ENCODE peak calls at places on chromosomes 3 and 15, in six cellular contexts. One of them, this sample, is unnamed.

GRCh38 chr3:57281710-57282109 is 10.8 kb downstream of the ASB14 start:
- DNase-seq in NT2/D1: no peak
- DNase-seq in GM12878: no peak
- DNase-seq in K562: no peak
- DNase-seq in HepG2: no peak
- DNase-seq in HCT116: no peak
- DNase-seq in this sample: no peak

GRCh38 chr3:55471522-55472280 is 15.4 kb downstream of the WNT5A start:
- DNase-seq in K562: no peak
- DNase-seq in GM12878: no peak
- DNase-seq in HCT116: no peak
- DNase-seq in NT2/D1: no peak
- DNase-seq in HepG2: no peak
- DNase-seq in this sample: no peak

GRCh38 chr15:92654662-92655061 is 913 bp downstream of the FAM174B start:
- DNase-seq in HepG2: no peak
- DNase-seq in NT2/D1: no peak
- DNase-seq in HCT116: no peak
- DNase-seq in K562: no peak
- DNase-seq in GM12878: no peak
- DNase-seq in this sample: no peak

GRCh38 chr15:58666957-58667356 is 82.5 kb downstream of the ADAM10 start:
- DNase-seq in HCT116: no peak
- DNase-seq in HepG2: no peak
- DNase-seq in K562: no peak
- DNase-seq in GM12878: no peak
- DNase-seq in NT2/D1: peak
- DNase-seq in this sample: no peak

GRCh38 chr15:90550919-90551318 is 21.2 kb downstream of the CRTC3 start:
- DNase-seq in GM12878: no peak
- DNase-seq in HepG2: no peak
- DNase-seq in K562: no peak
- DNase-seq in HCT116: no peak
- DNase-seq in NT2/D1: no peak
- DNase-seq in this sample: no peak

GRCh38 chr15:40999190-40999589 is 45.9 kb downstream of the CHAC1 start:
- DNase-seq in K562: no peak
- DNase-seq in HCT116: no peak
- DNase-seq in GM12878: no peak
- DNase-seq in NT2/D1: no peak
- DNase-seq in HepG2: no peak
- DNase-seq in this sample: no peak

GRCh38 chr3:23726811-23727548 is 78.8 kb upstream of the UBE2E1 start:
- DNase-seq in NT2/D1: no peak
- DNase-seq in K562: no peak
- DNase-seq in HCT116: no peak
- DNase-seq in HepG2: no peak
- DNase-seq in GM12878: peak
- DNase-seq in this sample: peak

GRCh38 chr15:99507016-99507731 is 58.6 kb upstream of the MEF2A start:
- DNase-seq in K562: peak
- DNase-seq in HCT116: no peak
- DNase-seq in HepG2: peak
- DNase-seq in NT2/D1: no peak
- DNase-seq in GM12878: no peak
- DNase-seq in this sample: no peak

GRCh38 chr3:169241928-169242751 is 421.4 kb downstream of the MECOM start:
- DNase-seq in HepG2: no peak
- DNase-seq in K562: no peak
- DNase-seq in GM12878: no peak
- DNase-seq in HCT116: no peak
- DNase-seq in NT2/D1: peak
- DNase-seq in this sample: no peak

GRCh38 chr3:16663852-16664712 is 58.9 kb upstream of the DAZL start:
- DNase-seq in HCT116: no peak
- DNase-seq in HepG2: no peak
- DNase-seq in NT2/D1: no peak
- DNase-seq in K562: no peak
- DNase-seq in GM12878: no peak
- DNase-seq in this sample: no peak

GRCh38 chr15:42999201-42999779 is 78.7 kb upstream of the TTBK2 start:
- DNase-seq in HepG2: no peak
- DNase-seq in NT2/D1: no peak
- DNase-seq in GM12878: no peak
- DNase-seq in K562: no peak
- DNase-seq in HCT116: no peak
- DNase-seq in this sample: no peak

GRCh38 chr15:71294636-71295241 is 179.5 kb downstream of the THSD4 start:
- DNase-seq in K562: no peak
- DNase-seq in HCT116: peak
- DNase-seq in NT2/D1: no peak
- DNase-seq in HepG2: no peak
- DNase-seq in GM12878: no peak
- DNase-seq in this sample: no peak

GRCh38 chr3:107938128-107938527 is 152.7 kb downstream of the CD47 start:
- DNase-seq in GM12878: no peak
- DNase-seq in K562: peak
- DNase-seq in NT2/D1: peak
- DNase-seq in HepG2: peak
- DNase-seq in HCT116: peak
- DNase-seq in this sample: no peak

GRCh38 chr15:66997212-66997611 is 68.2 kb upstream of the SMAD3 start:
- DNase-seq in HCT116: no peak
- DNase-seq in NT2/D1: no peak
- DNase-seq in K562: no peak
- DNase-seq in GM12878: no peak
- DNase-seq in HepG2: no peak
- DNase-seq in this sample: no peak

GRCh38 chr3:46900007-46900292 is 22.4 kb downstream of the PTH1R start:
- DNase-seq in HCT116: no peak
- DNase-seq in NT2/D1: no peak
- DNase-seq in HepG2: no peak
- DNase-seq in K562: no peak
- DNase-seq in GM12878: no peak
- DNase-seq in this sample: no peak

GRCh38 chr3:123724306-123724705 is 139.5 kb upstream of the HACD2 start:
- DNase-seq in GM12878: no peak
- DNase-seq in HCT116: peak
- DNase-seq in K562: peak
- DNase-seq in NT2/D1: no peak
- DNase-seq in HepG2: no peak
- DNase-seq in this sample: no peak

GRCh38 chr15:40936709-40937666 is 7.8 kb downstream of the DLL4 start:
- DNase-seq in NT2/D1: no peak
- DNase-seq in HepG2: peak
- DNase-seq in HCT116: no peak
- DNase-seq in K562: no peak
- DNase-seq in GM12878: no peak
- DNase-seq in this sample: no peak

GRCh38 chr3:129927072-129927471 is 33.6 kb upstream of the TMCC1 start:
- DNase-seq in HepG2: peak
- DNase-seq in GM12878: no peak
- DNase-seq in HCT116: no peak
- DNase-seq in K562: peak
- DNase-seq in NT2/D1: no peak
- DNase-seq in this sample: no peak

GRCh38 chr3:28726840-28727239 is 378.2 kb upstream of the AZI2 start:
- DNase-seq in K562: no peak
- DNase-seq in NT2/D1: peak
- DNase-seq in HepG2: peak
- DNase-seq in GM12878: peak
- DNase-seq in HCT116: peak
- DNase-seq in this sample: peak

GRCh38 chr3:195059006-195059350 is 212.0 kb downstream of the XXYLT1 start:
- DNase-seq in NT2/D1: no peak
- DNase-seq in HCT116: no peak
- DNase-seq in HepG2: no peak
- DNase-seq in GM12878: no peak
- DNase-seq in K562: no peak
- DNase-seq in this sample: no peak

GRCh38 chr15:73318463-73319351 is 50.1 kb downstream of the HCN4 start:
- DNase-seq in HCT116: no peak
- DNase-seq in NT2/D1: no peak
- DNase-seq in GM12878: no peak
- DNase-seq in HepG2: no peak
- DNase-seq in K562: peak
- DNase-seq in this sample: peak

GRCh38 chr3:141243295-141243707 is 11.7 kb downstream of the PXYLP1 start:
- DNase-seq in K562: peak
- DNase-seq in HCT116: no peak
- DNase-seq in HepG2: no peak
- DNase-seq in GM12878: no peak
- DNase-seq in NT2/D1: no peak
- DNase-seq in this sample: no peak

GRCh38 chr3:150765949-150766720 is 3.2 kb upstream of the SIAH2 start:
- DNase-seq in K562: peak
- DNase-seq in HepG2: peak
- DNase-seq in GM12878: peak
- DNase-seq in NT2/D1: no peak
- DNase-seq in HCT116: no peak
- DNase-seq in this sample: no peak

GRCh38 chr15:85453144-85453872 is 72.9 kb downstream of the AKAP13 start:
- DNase-seq in HCT116: no peak
- DNase-seq in K562: peak
- DNase-seq in NT2/D1: no peak
- DNase-seq in HepG2: no peak
- DNase-seq in GM12878: no peak
- DNase-seq in this sample: no peak
- TF ChIP-seq ZNF274 in HCT116: no peak
- TF ChIP-seq ZNF274 in K562: no peak
- TF ChIP-seq ZNF274 in NT2/D1: no peak
- TF ChIP-seq ZNF274 in HepG2: no peak
- TF ChIP-seq ZNF274 in GM12878: no peak
- TF ChIP-seq ZNF274 in this sample: no peak

GRCh38 chr3:186318135-186318534 is 43.9 kb downstream of the DGKG start:
- DNase-seq in NT2/D1: no peak
- DNase-seq in HepG2: peak
- DNase-seq in GM12878: no peak
- DNase-seq in K562: no peak
- DNase-seq in HCT116: no peak
- DNase-seq in this sample: no peak

GRCh38 chr3:186320862-186321568 is 41.0 kb downstream of the DGKG start:
- DNase-seq in HepG2: no peak
- DNase-seq in HCT116: no peak
- DNase-seq in GM12878: no peak
- DNase-seq in NT2/D1: no peak
- DNase-seq in K562: no peak
- DNase-seq in this sample: no peak

GRCh38 chr3:186321746-186322145 is 40.3 kb downstream of the DGKG start:
- DNase-seq in HCT116: no peak
- DNase-seq in NT2/D1: no peak
- DNase-seq in GM12878: no peak
- DNase-seq in HepG2: no peak
- DNase-seq in K562: no peak
- DNase-seq in this sample: no peak

GRCh38 chr3:186317478-186317877 is 44.6 kb downstream of the DGKG start:
- DNase-seq in HepG2: no peak
- DNase-seq in NT2/D1: no peak
- DNase-seq in HCT116: no peak
- DNase-seq in GM12878: no peak
- DNase-seq in K562: no peak
- DNase-seq in this sample: no peak

GRCh38 chr3:186319988-186320387 is 42.0 kb downstream of the DGKG start:
- DNase-seq in NT2/D1: no peak
- DNase-seq in HCT116: no peak
- DNase-seq in GM12878: no peak
- DNase-seq in HepG2: no peak
- DNase-seq in K562: no peak
- DNase-seq in this sample: no peak
- TF ChIP-seq ZNF274 in NT2/D1: no peak
- TF ChIP-seq ZNF274 in HCT116: no peak
- TF ChIP-seq ZNF274 in GM12878: no peak
- TF ChIP-seq ZNF274 in HepG2: no peak
- TF ChIP-seq ZNF274 in K562: no peak
- TF ChIP-seq ZNF274 in this sample: no peak

GRCh38 chr3:78978037-78978436 is 789.8 kb downstream of the ROBO1 start:
- DNase-seq in GM12878: no peak
- DNase-seq in HepG2: peak
- DNase-seq in K562: no peak
- DNase-seq in HCT116: no peak
- DNase-seq in NT2/D1: no peak
- DNase-seq in this sample: no peak
- TF ChIP-seq ZNF274 in GM12878: no peak
- TF ChIP-seq ZNF274 in HepG2: no peak
- TF ChIP-seq ZNF274 in K562: no peak
- TF ChIP-seq ZNF274 in HCT116: no peak
- TF ChIP-seq ZNF274 in NT2/D1: no peak
- TF ChIP-seq ZNF274 in this sample: no peak

GRCh38 chr3:257826-258225 is 61.3 kb downstream of the CHL1 start:
- DNase-seq in GM12878: no peak
- DNase-seq in HCT116: no peak
- DNase-seq in HepG2: no peak
- DNase-seq in NT2/D1: no peak
- DNase-seq in K562: no peak
- DNase-seq in this sample: no peak
- TF ChIP-seq ZNF274 in GM12878: no peak
- TF ChIP-seq ZNF274 in HCT116: no peak
- TF ChIP-seq ZNF274 in HepG2: no peak
- TF ChIP-seq ZNF274 in NT2/D1: no peak
- TF ChIP-seq ZNF274 in K562: no peak
- TF ChIP-seq ZNF274 in this sample: no peak

GRCh38 chr3:25433868-25434267 is 5.8 kb downstream of the RARB start:
- DNase-seq in GM12878: no peak
- DNase-seq in K562: peak
- DNase-seq in NT2/D1: no peak
- DNase-seq in HCT116: no peak
- DNase-seq in HepG2: no peak
- DNase-seq in this sample: no peak

GRCh38 chr3:25430942-25431570 is 3.0 kb downstream of the RARB start:
- DNase-seq in K562: no peak
- DNase-seq in HepG2: no peak
- DNase-seq in HCT116: no peak
- DNase-seq in GM12878: no peak
- DNase-seq in NT2/D1: no peak
- DNase-seq in this sample: no peak

GRCh38 chr3:25432191-25432720 is 4.2 kb downstream of the RARB start:
- DNase-seq in HCT116: no peak
- DNase-seq in K562: no peak
- DNase-seq in NT2/D1: no peak
- DNase-seq in GM12878: no peak
- DNase-seq in HepG2: no peak
- DNase-seq in this sample: no peak

GRCh38 chr3:25429960-25430941 is 2.2 kb downstream of the RARB start:
- DNase-seq in GM12878: no peak
- DNase-seq in HepG2: no peak
- DNase-seq in NT2/D1: no peak
- DNase-seq in HCT116: no peak
- DNase-seq in K562: no peak
- DNase-seq in this sample: no peak

GRCh38 chr3:25433106-25433505 is 5.0 kb downstream of the RARB start:
- DNase-seq in NT2/D1: no peak
- DNase-seq in GM12878: no peak
- DNase-seq in K562: no peak
- DNase-seq in HCT116: no peak
- DNase-seq in HepG2: no peak
- DNase-seq in this sample: no peak
- TF ChIP-seq ZNF274 in NT2/D1: no peak
- TF ChIP-seq ZNF274 in GM12878: no peak
- TF ChIP-seq ZNF274 in K562: no peak
- TF ChIP-seq ZNF274 in HCT116: no peak
- TF ChIP-seq ZNF274 in HepG2: no peak
- TF ChIP-seq ZNF274 in this sample: no peak